ENCODE peak calls at places on chromosomes 3 and 15, in nine cellular contexts. I is CD4-positive, CD25-positive, alpha-beta regulatory T cell; K is activated T-helper 1 cell treated with Interleukin-2 at 50 U/mL for 16 hours; Y is ureter; L is NCI-H1092 treated with DMSO at 0.1 percent for 48 hours; Q is AG09309; G is effector memory CD8-positive, alpha-beta T cell; A is activated naive CD8-positive, alpha-beta T cell treated with anti-CD3 and anti-CD28 coated beads, Interleukin-2, amount 50 U/mL, for 24 hours; S is CD8-positive, alpha-beta T cell. D is an unnamed sample.

GRCh38 chr15:101215681-101216080 is 36.2 kb downstream of the CHSY1 start:
- DNase-seq in L (no peak), I (no peak), G (no peak), S (no peak), Q (no peak), K (no peak), A (no peak), Y (no peak), D (no peak)

GRCh38 chr3:120563356-120564022 is 32.6 kb upstream of the NDUFB4 start:
- DNase-seq in I (no peak), L (no peak), A (no peak), S (no peak), G (no peak), Q (no peak), Y (no peak), K (no peak), D (no peak)

GRCh38 chr3:125168711-125169410 is 43.7 kb downstream of the SLC12A8 start:
- DNase-seq in I (no peak), Y (no peak), K (no peak), Q (no peak), L (no peak), A (no peak), G (no peak), S (no peak), D (no peak)

GRCh38 chr3:48402281-48402732 is 27.6 kb downstream of the PLXNB1 start:
- DNase-seq in A (no peak), Q (peak; percentile 67), I (no peak), K (no peak), Y (peak; percentile 94), L (no peak), G (no peak), S (no peak), D (peak; percentile 67)

GRCh38 chr15:56086566-56086965 is 93.2 kb upstream of the NEDD4 start:
- DNase-seq in I (no peak), K (no peak), A (no peak), L (no peak), G (no peak), Q (no peak), S (no peak), Y (no peak), D (no peak)

GRCh38 chr3:69095636-69096035 is 10.9 kb downstream of the ARL6IP5 start:
- DNase-seq in Y (no peak), S (no peak), L (no peak), Q (no peak), I (no peak), A (no peak), K (no peak), G (no peak), D (no peak)

GRCh38 chr3:150721285-150722130 is 17.8 kb upstream of the ERICH6 start:
- DNase-seq in G (peak; percentile 12), S (no peak), L (peak; percentile 77), Q (no peak), Y (no peak), K (no peak), A (no peak), I (peak; percentile 76), D (no peak)

GRCh38 chr15:96285306-96285705 is 45.2 kb upstream of the NR2F2 start:
- DNase-seq in G (no peak), Q (peak; percentile 81), L (no peak), A (no peak), K (no peak), I (no peak), Y (no peak), S (no peak), D (no peak)

GRCh38 chr3:17500618-17501017 is 241.8 kb downstream of the TBC1D5 start:
- DNase-seq in Y (no peak), L (no peak), A (no peak), Q (no peak), I (no peak), K (no peak), S (no peak), G (no peak), D (no peak)

GRCh38 chr3:1394188-1394587 is 301.4 kb downstream of the CNTN6 start:
- DNase-seq in Y (no peak), G (no peak), A (no peak), S (no peak), K (no peak), L (no peak), I (no peak), Q (no peak), D (no peak)

GRCh38 chr15:100918034-100918689 is 995 bp upstream of the LRRK1 start:
- DNase-seq in S (peak; percentile 24), Y (peak; percentile 84), K (peak; percentile 20), L (peak; percentile 19), I (peak; percentile 44), G (peak; percentile 31), A (peak; percentile 80), Q (peak; percentile 13), D (no peak)

GRCh38 chr15:83210619-83211018 is 3.0 kb upstream of the HDGFL3 start:
- DNase-seq in Y (peak; percentile 67), Q (no peak), A (no peak), S (no peak), L (no peak), G (no peak), I (no peak), K (no peak), D (no peak)

GRCh38 chr15:40249477-40250303 is 10.8 kb downstream of the PAK6 start:
- DNase-seq in K (no peak), Y (no peak), G (no peak), I (no peak), A (no peak), L (no peak), S (no peak), Q (no peak), D (no peak)